ENCODE peak calls at places on chromosomes 13 and 19, in eight cellular contexts. Y is activated naive CD4-positive, alpha-beta T cell; Q is stimulated activated CD8-positive, alpha-beta memory T cell treated with anti-CD3 and anti-CD28 coated beads, Interleukin-2, amount 100 ng/mL, for 48 hours; K is activated naive CD8-positive, alpha-beta T cell treated with anti-CD3 and anti-CD28 coated beads, Interleukin-2, amount 50 U/mL, for 16 hours; I is fibroblast of pulmonary artery; X is GM13976; B is activated CD8-positive, alpha-beta T cell treated with anti-CD3 and anti-CD28 coated beads, Interleukin-2, amount 10 ng/mL, durations not matched to agents 7 days and 5 days; S is activated CD4-positive, CD25-positive, alpha-beta regulatory T cell. Z is an unnamed sample.

GRCh38 chr13:93927431-93927830 is 552.1 kb downstream of the DCT start:
- DNase-seq in Y (no peak), Q (no peak), K (no peak), I (no peak), X (no peak), B (no peak), S (no peak), Z (no peak)

GRCh38 chr13:93775507-93776108 is 549.0 kb downstream of the GPC6 start:
- DNase-seq in Y (no peak), Q (no peak), K (no peak), I (peak; percentile 67), X (no peak), B (no peak), S (no peak), Z (no peak)

GRCh38 chr13:38496956-38497355 is 147.3 kb downstream of the UFM1 start:
- DNase-seq in Y (no peak), Q (no peak), K (no peak), I (peak; percentile 7), X (no peak), B (no peak), S (no peak), Z (no peak)

GRCh38 chr19:10774893-10775292 is 57.0 kb downstream of the DNM2 start:
- DNase-seq in Y (no peak), Q (no peak), K (no peak), I (no peak), X (no peak), B (no peak), S (no peak), Z (no peak)

GRCh38 chr19:20162821-20163220 is 4.2 kb upstream of the ZNF486 start:
- DNase-seq in Y (no peak), Q (no peak), K (no peak), I (no peak), X (no peak), B (peak; percentile 51), S (no peak), Z (no peak)

GRCh38 chr19:58519087-58519354 is 589 bp downstream of the ZBTB45 start:
- DNase-seq in Y (peak; percentile 41), Q (peak; percentile 29), K (no peak), I (peak; percentile 75), X (peak; percentile 64), B (peak; percentile 69), S (peak; percentile 15), Z (no peak)

GRCh38 chr13:79481685-79482052 is 714 bp downstream of the NDFIP2 start:
- DNase-seq in Y (peak; percentile 12), Q (peak; percentile 32), K (peak; percentile 34), I (no peak), X (peak; percentile 26), B (peak; percentile 49), S (peak; percentile 1), Z (no peak)

GRCh38 chr13:61002686-61003085 is 413.0 kb downstream of the PCDH20 start:
- DNase-seq in Y (no peak), Q (no peak), K (no peak), I (no peak), X (no peak), B (no peak), S (no peak), Z (no peak)

GRCh38 chr13:62193919-62194318 is 778.3 kb upstream of the PCDH20 start:
- DNase-seq in Y (no peak), Q (no peak), K (no peak), I (no peak), X (no peak), B (no peak), S (no peak), Z (no peak)

GRCh38 chr13:35475960-35476943 is at the start of gene MAB21L1:
- DNase-seq in Y (no peak), Q (no peak), K (no peak), I (peak; percentile 21), X (no peak), B (peak; percentile 33), S (no peak), Z (peak; percentile 96)

GRCh38 chr13:33235564-33235963 is 50.0 kb downstream of the STARD13 start:
- DNase-seq in Y (no peak), Q (no peak), K (no peak), I (no peak), X (no peak), B (no peak), S (no peak), Z (no peak)

GRCh38 chr19:53909471-53910169 is 542 bp downstream of the CACNG7 start:
- DNase-seq in Y (no peak), Q (no peak), K (no peak), I (no peak), X (no peak), B (no peak), S (no peak), Z (no peak)

GRCh38 chr19:1748115-1748702 is 5.1 kb upstream of the ONECUT3 start:
- DNase-seq in Y (no peak), Q (no peak), K (no peak), I (no peak), X (peak; percentile 76), B (peak; percentile 44), S (no peak), Z (no peak)

GRCh38 chr19:13366529-13367143 is 139.6 kb downstream of the CACNA1A start:
- DNase-seq in Y (no peak), Q (no peak), K (no peak), I (peak; percentile 54), X (peak; percentile 36), B (no peak), S (no peak), Z (no peak)

GRCh38 chr13:99280166-99280565 is 22.0 kb upstream of the GPR18 start:
- DNase-seq in Y (no peak), Q (no peak), K (no peak), I (peak; percentile 11), X (no peak), B (no peak), S (no peak), Z (no peak)

GRCh38 chr19:39262496-39262895 is 5.7 kb upstream of the IFNL2 start:
- DNase-seq in Y (no peak), Q (no peak), K (no peak), I (no peak), X (no peak), B (no peak), S (no peak), Z (no peak)

GRCh38 chr13:80101040-80101439 is 239.9 kb downstream of the SPRY2 start:
- DNase-seq in Y (no peak), Q (no peak), K (no peak), I (no peak), X (no peak), B (no peak), S (no peak), Z (no peak)

GRCh38 chr13:77002590-77003190 is 10.8 kb downstream of the CLN5 start:
- DNase-seq in Y (no peak), Q (no peak), K (no peak), I (peak; percentile 65), X (no peak), B (no peak), S (no peak), Z (no peak)

GRCh38 chr19:45439569-45440258 is 16.0 kb upstream of the ERCC1 start:
- DNase-seq in Y (peak; percentile 85), Q (peak; percentile 78), K (peak; percentile 54), I (peak; percentile 73), X (peak; percentile 89), B (peak; percentile 92), S (peak; percentile 80), Z (peak; percentile 49)

GRCh38 chr19:41734156-41734555 is 21.2 kb upstream of the CEACAM6 start:
- DNase-seq in Y (no peak), Q (no peak), K (no peak), I (no peak), X (no peak), B (no peak), S (no peak), Z (no peak)

Z was measured in cerebellar nuclear complex.